ENCODE peak calls at places on chromosomes 16 and 17, in eight cellular contexts. Y, B, D, R, A, Z, N and O are unnamed samples. For H3K4me1 and H3K9me3, the result is how much of the 10 kb centered on the place peaks cover.

GRCh38 chr17:80244871-80245509 is 15.7 kb upstream of the RNF213 start:
- DNase-seq in A (no peak), N (no peak), Z (no peak), R (no peak), Y (no peak), D (no peak), B (no peak), O (no peak)

GRCh38 chr17:42023524-42024349 is 3.8 kb downstream of the NKIRAS2 start:
- DNase-seq in B (no peak), A (peak), D (no peak), Y (no peak), R (peak), Z (no peak), N (no peak), O (no peak)

GRCh38 chr16:86665319-86665675 is 86.9 kb downstream of the FOXL1 start:
- DNase-seq in R (no peak), D (no peak), Y (no peak), N (no peak), Z (peak), A (no peak), B (no peak), O (peak)

GRCh38 chr17:39178516-39178915 is 12.6 kb upstream of the ARL5C start:
- DNase-seq in R (no peak), B (peak), A (no peak), D (no peak), N (no peak), Z (peak), Y (no peak), O (peak)

GRCh38 chr17:58321571-58322525 is 6.7 kb downstream of the TSPOAP1 start:
- DNase-seq in A (peak), Z (no peak), D (no peak), B (no peak), N (no peak), Y (no peak), R (no peak), O (no peak)

GRCh38 chr16:10558746-10559641 is 21.4 kb downstream of the EMP2 start:
- DNase-seq in Z (peak), B (peak), N (no peak), D (peak), R (peak), Y (no peak), A (peak), O (no peak)

GRCh38 chr16:84889066-84889465 is 69.3 kb downstream of the CRISPLD2 start:
- DNase-seq in Y (no peak), B (no peak), R (no peak), A (no peak), D (no peak), Z (peak), N (no peak), O (no peak)

GRCh38 chr16:11716330-11716729 is 26.3 kb downstream of the TXNDC11 start:
- DNase-seq in Y (no peak), N (no peak), Z (no peak), R (no peak), A (no peak), D (no peak), B (no peak), O (peak)

GRCh38 chr17:46942441-46943217 is 19.7 kb downstream of the GOSR2 start:
- DNase-seq in Z (peak), A (peak), R (peak), B (peak), Y (peak), D (peak), N (peak), O (peak)

GRCh38 chr16:85062303-85062702 is 34.7 kb downstream of the KIAA0513 start:
- DNase-seq in R (no peak), B (no peak), N (no peak), A (no peak), D (no peak), Z (no peak), Y (no peak), O (no peak)

GRCh38 chr17:48441231-48441711 is 11.3 kb upstream of the SKAP1 start:
- DNase-seq in N (no peak), R (no peak), B (no peak), A (no peak), D (no peak), Z (peak), Y (no peak), O (peak)

GRCh38 chr17:36597866-36598777 is 3.3 kb upstream of the MRM1 start:
- DNase-seq in Z (no peak), N (no peak), A (peak), B (no peak), R (no peak), D (no peak), Y (no peak), O (no peak)

GRCh38 chr17:79572136-79572915 is 38.5 kb downstream of the RBFOX3 start:
- DNase-seq in A (no peak), N (no peak), Y (no peak), R (no peak), B (no peak), Z (no peak), D (no peak), O (no peak)

DNA sequence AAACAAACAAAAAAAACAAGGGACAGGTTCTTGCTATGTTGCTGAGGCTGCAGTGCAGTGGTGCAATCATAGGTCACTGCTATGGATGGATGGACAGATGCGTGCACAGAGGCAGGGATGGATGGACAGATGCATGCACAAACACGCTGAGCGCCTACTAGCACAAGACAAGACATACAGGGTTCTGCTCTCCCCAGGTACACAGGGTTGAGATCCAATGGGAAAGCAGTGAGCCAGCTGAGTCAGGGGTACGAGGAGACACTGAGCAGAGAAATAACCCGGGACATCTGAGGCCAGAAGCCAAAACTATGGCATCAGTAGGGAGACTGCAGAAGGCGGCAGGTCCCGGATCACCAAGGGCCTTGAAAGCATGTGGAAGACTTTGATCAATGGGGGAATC is 6.2 kb downstream of the IL32 start:
- DNase-seq in Y (no peak), R (no peak), N (no peak), D (no peak), B (no peak), Z (no peak), A (no peak), O (no peak)
- H3K4me1 ChIP-seq in Y (under half), R (under half), N (under half), D (under half), B (under half), Z (under half), A (under half), O (under half)

DNA sequence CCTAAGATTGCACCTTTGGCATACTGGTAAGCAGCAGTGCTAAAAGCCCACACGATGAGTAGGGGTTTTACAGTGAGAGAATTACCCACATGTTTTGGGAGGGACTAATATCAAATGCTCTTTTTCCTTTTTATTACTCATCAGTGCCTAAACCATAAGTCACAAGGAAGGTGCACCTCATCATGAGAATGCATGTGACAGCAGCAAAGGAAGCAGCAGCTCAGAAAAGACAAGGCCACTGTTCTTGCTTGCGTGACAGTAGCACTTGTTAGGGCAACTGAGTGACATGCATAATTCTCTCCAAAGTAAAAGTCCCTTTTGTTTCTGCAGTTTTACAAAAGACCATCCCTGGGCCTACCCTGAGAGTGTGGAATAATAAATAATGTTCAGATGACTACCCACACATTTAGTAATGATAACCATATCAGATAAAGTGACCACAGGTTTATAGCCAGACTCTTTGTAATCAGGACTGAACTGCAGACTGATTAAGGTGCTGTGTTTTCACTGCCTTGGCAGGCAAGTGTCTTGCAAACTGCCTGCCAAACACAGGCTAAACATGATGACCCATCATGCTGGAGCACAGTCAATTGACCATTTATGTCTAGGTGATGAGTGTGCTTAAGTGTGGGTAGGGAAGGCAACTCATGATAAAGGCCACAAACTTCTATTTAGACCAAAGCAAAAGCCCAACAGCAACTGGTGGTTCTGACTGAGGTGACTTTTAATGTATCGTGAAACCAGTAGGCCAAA is 1751.4 kb downstream of the TP53TG3F start:
- DNase-seq in B (no peak), Z (no peak), N (no peak), A (no peak), Y (no peak), R (no peak), D (no peak), O (no peak)
- H3K9me3 ChIP-seq in B (under half), Z (under half), N (under half), A (under half), Y (under half), R (under half), D (under half), O (under half)

DNA sequence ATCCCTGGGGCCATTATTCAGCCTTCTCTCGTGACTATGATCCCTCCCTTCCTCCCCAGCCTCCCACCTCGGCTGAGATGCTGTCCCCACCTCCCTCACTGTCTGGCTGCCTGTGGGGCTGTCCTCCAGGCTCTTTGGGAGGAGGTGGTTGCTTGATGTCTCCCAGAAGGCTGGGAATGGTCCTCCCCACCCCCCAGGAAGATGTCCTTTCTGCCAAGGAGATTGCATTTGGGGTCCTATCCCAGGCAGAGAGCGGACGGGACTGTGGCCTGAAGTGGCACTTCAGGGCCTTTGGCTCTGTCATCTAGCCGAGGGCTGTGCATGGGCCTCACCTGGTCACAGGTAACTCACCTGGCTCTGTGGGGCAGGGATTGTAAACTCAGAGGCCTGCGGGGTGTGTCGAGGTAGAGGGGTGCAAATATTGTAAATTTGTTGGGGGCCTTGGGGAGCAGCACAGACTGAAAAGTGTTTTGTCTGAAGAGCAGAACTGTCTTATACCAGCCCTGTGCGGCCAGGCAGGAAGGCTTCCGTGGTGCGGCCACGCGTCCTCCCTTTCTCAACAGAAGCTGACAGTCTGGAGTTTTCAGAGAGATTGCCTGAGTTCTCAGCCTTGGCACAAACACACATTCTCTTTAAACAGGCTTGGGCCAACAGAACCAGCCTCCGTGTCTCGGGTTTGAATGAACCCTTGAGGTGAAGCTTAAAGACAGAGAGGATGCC is 177.9 kb downstream of the SEC14L1 start:
- DNase-seq in B (no peak), Y (no peak), D (peak), R (no peak), A (peak), Z (peak), N (no peak), O (peak)
- H3K4me3 ChIP-seq in B (no peak), Y (peak), D (peak), R (no peak), A (peak), Z (peak), N (no peak), O (no peak)

GRCh38 chr17:65039349-65039988 is 17.1 kb downstream of the GNA13 start:
- DNase-seq in Y (no peak), A (no peak), R (no peak), D (no peak), B (no peak), Z (no peak), N (no peak), O (peak)
- H3K4me1 ChIP-seq in Y (under half), A (half or more), R (half or more), D (half or more), B (under half), Z (under half), N (under half), O (under half)

DNA sequence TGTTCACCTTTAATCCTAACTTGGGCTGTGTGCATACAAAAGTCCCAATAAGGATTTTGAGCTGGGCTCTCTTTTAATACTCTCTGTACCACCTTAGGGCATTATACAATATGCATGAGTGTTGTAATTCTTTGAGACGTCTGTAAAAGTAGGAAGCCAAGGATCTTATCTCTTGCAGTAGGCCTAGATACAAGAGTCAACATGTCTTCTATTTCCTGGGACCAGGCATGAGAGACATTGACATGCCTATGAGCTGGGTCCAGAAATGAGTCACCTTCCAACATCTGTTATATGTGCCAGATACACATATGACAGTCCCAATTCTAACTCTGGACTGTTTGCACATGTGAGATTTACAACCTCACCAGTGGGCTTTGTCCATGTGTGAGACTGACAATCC is 1911.2 kb downstream of the TP53TG3F start:
- DNase-seq in D (no peak), N (no peak), Z (no peak), A (no peak), Y (no peak), R (no peak), B (no peak), O (no peak)
- H3K9me3 ChIP-seq in D (under half), N (under half), Z (under half), A (under half), Y (under half), R (under half), B (under half), O (under half)

GRCh38 chr17:975321-975982 is 4.1 kb downstream of the NXN start:
- DNase-seq in B (no peak), A (no peak), R (no peak), Z (peak), N (no peak), Y (no peak), D (no peak), O (no peak)
- H3K4me3 ChIP-seq in B (no peak), A (no peak), R (no peak), Z (peak), N (no peak), Y (peak), D (no peak), O (no peak)

GRCh38 chr17:50542795-50543774 is 3.9 kb upstream of the SPATA20 start:
- DNase-seq in N (no peak), R (no peak), Y (no peak), B (no peak), A (peak), Z (no peak), D (peak), O (peak)

GRCh38 chr17:50539762-50540440 is 7.1 kb upstream of the SPATA20 start:
- DNase-seq in D (peak), N (no peak), Y (no peak), A (no peak), Z (no peak), R (no peak), B (no peak), O (peak)

GRCh38 chr17:50541916-50542688 is 4.9 kb upstream of the SPATA20 start:
- DNase-seq in R (peak), Z (peak), N (peak), B (peak), Y (no peak), A (peak), D (peak), O (peak)

GRCh38 chr17:50540485-50541401 is 6.2 kb upstream of the SPATA20 start:
- DNase-seq in N (no peak), Z (no peak), B (no peak), D (no peak), Y (no peak), R (no peak), A (no peak), O (peak)

DNA sequence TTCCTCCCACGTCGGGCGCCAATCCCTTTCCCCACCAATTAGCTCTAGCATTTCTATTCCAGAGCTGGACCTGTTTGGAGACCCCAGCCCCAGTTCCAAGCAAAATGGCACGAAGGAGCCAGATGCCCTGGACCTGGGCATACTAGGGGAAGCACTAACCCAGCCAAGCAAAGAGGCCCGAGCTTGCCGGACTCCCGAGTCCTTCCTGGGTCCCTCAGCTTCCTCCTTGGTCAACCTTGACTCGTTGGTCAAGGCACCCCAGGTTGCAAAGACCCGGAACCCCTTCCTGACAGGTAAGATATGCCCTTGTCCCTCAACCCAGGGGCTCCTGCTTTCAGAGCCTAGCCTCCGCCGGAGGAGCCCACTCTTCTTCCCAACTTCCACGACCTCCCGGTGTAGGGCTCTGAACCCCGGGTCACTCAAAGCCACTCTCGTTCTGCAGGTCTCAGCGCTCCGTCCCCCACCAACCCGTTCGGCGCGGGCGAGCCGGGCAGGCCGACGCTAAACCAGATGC is 5.5 kb upstream of the SPATA20 start:
- DNase-seq in Z (no peak), D (no peak), B (no peak), A (no peak), N (no peak), R (peak), Y (no peak), O (no peak)
- H3K4me1 ChIP-seq in Z (under half), D (under half), B (under half), A (under half), N (under half), R (under half), Y (under half), O (under half)